ENCODE peak calls at places on chromosome 4, in five cellular contexts. V, C, X, F and Z are unnamed samples.

GRCh38 chr4:1130318-1131186 is 17.2 kb upstream of the RNF212 start:
- DNase-seq in V (peak; percentile 57), C (peak; percentile 78), X (peak; percentile 60), F (peak; percentile 82), Z (peak; percentile 78)

GRCh38 chr4:138875886-138876608 is 139.5 kb upstream of the NOCT start:
- DNase-seq in V (no peak), C (no peak), X (peak; percentile 96), F (no peak), Z (no peak)

GRCh38 chr4:179313823-179314222 is 1871.6 kb upstream of the AGA start:
- DNase-seq in V (no peak), C (no peak), X (no peak), F (no peak), Z (no peak)

GRCh38 chr4:16858275-16858752 is 40.1 kb downstream of the LDB2 start:
- DNase-seq in V (no peak), C (no peak), X (peak; percentile 94), F (no peak), Z (no peak)

GRCh38 chr4:149199594-149199993 is 616.0 kb downstream of the IQCM start:
- DNase-seq in V (no peak), C (no peak), X (no peak), F (no peak), Z (no peak)

GRCh38 chr4:177313263-177313662 is 3.6 kb downstream of the NEIL3 start:
- DNase-seq in V (no peak), C (no peak), X (no peak), F (no peak), Z (no peak)

GRCh38 chr4:879730-880079 is 52.4 kb downstream of the GAK start:
- DNase-seq in V (peak; percentile 35), C (no peak), X (no peak), F (no peak), Z (no peak)

GRCh38 chr4:40998680-40999358 is 215.5 kb downstream of the APBB2 start:
- DNase-seq in V (no peak), C (no peak), X (peak; percentile 90), F (peak; percentile 41), Z (no peak)

GRCh38 chr4:108116423-108117168 is 52.1 kb downstream of the LEF1 start:
- DNase-seq in V (no peak), C (no peak), X (no peak), F (no peak), Z (no peak)

GRCh38 chr4:24103434-24104168 is 213.8 kb upstream of the PPARGC1A start:
- DNase-seq in V (no peak), C (no peak), X (peak; percentile 66), F (no peak), Z (no peak)

DNA sequence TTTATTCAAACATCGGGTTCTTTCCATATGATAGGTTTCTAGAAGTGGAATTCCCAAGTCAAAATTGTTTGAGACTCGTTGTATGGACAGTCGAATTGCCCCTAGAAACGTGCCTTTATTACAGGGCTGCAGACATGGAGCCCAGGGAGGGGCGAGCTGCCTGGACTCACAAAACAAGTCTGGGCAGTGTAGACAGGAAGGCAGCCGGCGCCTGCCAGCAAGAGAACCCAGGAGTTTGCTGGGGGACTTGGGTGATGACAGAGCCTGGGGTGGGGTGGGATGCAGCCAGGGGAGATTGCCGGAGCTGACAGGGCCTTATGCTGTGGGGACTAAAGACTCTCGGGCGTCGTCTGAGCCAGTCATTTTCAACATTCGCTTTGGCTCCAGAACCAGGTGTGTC is 107.4 kb upstream of the MSX1 start:
- DNase-seq in V (no peak), C (no peak), X (no peak), F (no peak), Z (no peak)
- TF ChIP-seq CTCF in V (no peak), C (no peak), X (no peak), F (no peak), Z (no peak)

DNA sequence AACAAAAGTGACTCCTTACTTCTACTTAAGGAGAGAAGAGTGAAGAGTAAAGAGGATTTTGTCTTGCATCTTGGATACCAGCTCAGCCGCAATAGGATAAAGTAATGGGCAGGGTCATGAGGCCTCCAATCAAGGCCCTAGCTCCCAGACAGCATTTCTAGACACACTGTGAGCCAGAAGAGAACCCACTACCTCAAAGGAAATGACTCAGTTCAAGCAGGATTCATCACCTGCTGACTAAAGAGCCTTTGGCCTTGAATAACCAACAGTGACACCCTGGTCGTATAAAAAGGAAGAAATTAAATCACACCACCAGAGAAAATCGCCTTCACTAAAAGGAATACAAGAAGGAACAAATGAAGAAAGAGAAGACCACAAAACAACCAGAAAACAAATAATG is 416.1 kb downstream of the PCDH18 start:
- DNase-seq in V (no peak), C (no peak), X (peak; percentile 16), F (no peak), Z (no peak)
- H3K27ac ChIP-seq in V (no peak overlapping the region), C (no peak overlapping the region), X (no peak overlapping the region), F (no peak overlapping the region), Z (no peak overlapping the region)

DNA sequence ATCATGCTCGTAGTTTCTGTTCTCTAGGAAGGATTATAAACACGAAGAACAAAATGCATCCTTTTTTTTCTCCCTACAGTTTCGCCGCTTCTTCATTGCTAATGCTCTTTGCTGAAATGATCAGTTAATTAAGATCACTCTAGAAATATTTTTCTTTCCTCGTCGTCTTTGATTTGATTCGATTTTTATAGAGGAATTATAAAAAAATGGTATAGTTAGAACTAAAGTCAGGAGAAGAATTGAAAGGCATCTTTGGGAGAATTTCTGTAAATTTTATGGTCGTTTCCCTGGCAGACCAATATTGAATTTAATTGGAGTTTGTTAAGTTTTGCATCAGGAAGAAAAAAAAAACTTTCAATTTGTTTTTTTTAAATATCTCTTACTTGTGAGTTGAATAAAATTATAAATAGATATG is 1.1 kb upstream of the NKX3-2 start:
- DNase-seq in V (no peak), C (no peak), X (no peak), F (no peak), Z (no peak)
- TF ChIP-seq EZH2 in V (peak; percentile 14), C (no peak), X (no peak), F (no peak), Z (no peak)

GRCh38 chr4:71709961-71710360 is 73.9 kb downstream of the GC start:
- DNase-seq in V (no peak), C (no peak), X (no peak), F (peak; percentile 1), Z (no peak)
- TF ChIP-seq CTCF in V (no peak), C (peak; percentile 35), X (peak; percentile 4), F (peak; percentile 28), Z (peak; percentile 12)

GRCh38 chr4:153438916-153439756 is 27.0 kb upstream of the TMEM131L start:
- DNase-seq in V (peak; percentile 79), C (peak; percentile 87), X (no peak), F (no peak), Z (peak; percentile 81)
- H3K27ac ChIP-seq in V (peak overlapping the region; percentile 80), C (no peak overlapping the region), X (no peak overlapping the region), F (no peak overlapping the region), Z (peak overlapping the region; percentile 92)

DNA sequence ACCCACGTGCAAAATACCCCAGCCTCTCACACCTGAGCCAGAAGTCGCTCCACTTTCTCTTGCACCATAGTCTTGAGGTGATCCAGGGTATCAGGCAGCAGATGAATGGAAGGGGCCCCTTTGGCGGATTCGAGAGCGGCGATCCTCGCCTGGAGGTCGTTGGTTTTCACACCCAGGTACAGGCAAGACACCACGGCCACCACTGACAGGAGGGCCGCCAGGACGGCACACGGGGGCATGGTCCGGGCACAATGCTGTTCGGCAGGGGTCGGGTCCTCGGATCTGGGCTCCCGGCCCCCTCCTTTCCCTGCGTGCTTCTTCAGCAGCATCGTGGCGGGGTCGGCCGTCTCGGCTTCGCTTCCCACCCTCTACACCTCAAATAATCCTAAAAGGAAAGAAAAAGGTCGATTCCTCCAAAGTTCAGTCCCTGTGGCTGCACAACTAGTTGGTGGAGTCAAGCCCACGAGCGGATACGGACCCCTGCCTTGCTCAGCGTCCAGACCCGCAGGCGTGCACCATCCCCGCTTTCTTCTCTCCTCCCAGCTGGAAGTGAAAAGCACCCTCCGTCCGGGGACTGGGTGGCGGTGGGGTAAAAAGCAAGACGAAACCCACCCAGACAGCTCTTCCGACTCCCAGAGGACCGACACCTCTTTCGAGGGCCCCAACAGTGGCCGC is 630 bp downstream of the COL25A1 start:
- DNase-seq in V (no peak), C (no peak), X (no peak), F (peak; percentile 14), Z (no peak)
- TF ChIP-seq EZH2 in V (no peak), C (no peak), X (peak; percentile 89), F (no peak), Z (no peak)

DNA sequence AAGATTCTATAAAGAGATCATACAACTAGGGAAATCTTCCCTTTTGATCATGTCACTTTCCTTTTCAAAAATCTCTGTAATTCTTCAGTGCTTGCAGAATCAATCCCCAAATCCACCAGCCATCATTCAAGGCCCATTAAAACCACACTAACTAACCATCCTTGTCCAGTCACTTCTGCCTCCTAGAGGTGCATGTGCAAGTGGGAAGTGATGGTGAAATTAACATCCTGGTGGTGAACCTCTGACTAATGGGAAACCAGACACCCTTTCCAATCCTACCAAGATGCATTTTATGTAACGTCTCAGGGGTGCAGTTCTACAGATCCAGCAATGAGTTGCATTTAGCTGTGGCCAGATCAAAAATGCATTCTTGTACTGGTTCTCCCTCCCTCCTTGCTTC is 341.8 kb downstream of the RAPGEF2 start:
- DNase-seq in V (no peak), C (no peak), X (peak; percentile 46), F (peak; percentile 52), Z (no peak)
- TF ChIP-seq CTCF in V (no peak), C (no peak), X (no peak), F (peak; percentile 43), Z (no peak)